ENCODE peak calls at places on chromosomes 3 and 15, in six cellular contexts. H is IMR-90, B is neuronal stem cell, D is mesenchymal stem cell, E is H9, X is H1. F is an unnamed sample.

GRCh38 chr3:31671456-31671855 is 138.7 kb downstream of the STT3B start:
- DNase-seq in B (no peak), H (no peak), D (no peak), X (no peak), E (no peak), F (no peak)

GRCh38 chr3:52144034-52144795 is 10.0 kb downstream of the POC1A start:
- DNase-seq in X (peak; percentile 92), H (peak; percentile 77), D (peak; percentile 79), E (peak; percentile 82), B (peak; percentile 75), F (peak; percentile 85)

GRCh38 chr3:27945229-27945628 is 223.1 kb upstream of the EOMES start:
- DNase-seq in B (no peak), D (no peak), E (no peak), H (no peak), X (no peak), F (no peak)

GRCh38 chr3:115486880-115487279 is 136.4 kb upstream of the GAP43 start:
- DNase-seq in X (no peak), D (no peak), E (no peak), H (no peak), B (no peak), F (peak; percentile 13)

GRCh38 chr3:151362798-151363197 is 21.8 kb downstream of the P2RY12 start:
- DNase-seq in E (no peak), H (no peak), X (no peak), B (no peak), D (no peak), F (no peak)

GRCh38 chr3:134652409-134652831 is 1.6 kb upstream of the KY start:
- DNase-seq in X (peak; percentile 16), B (no peak), D (no peak), H (peak; percentile 29), E (no peak), F (no peak)

GRCh38 chr3:48429416-48430358 is at the start of gene PLXNB1:
- DNase-seq in X (peak; percentile 90), E (peak; percentile 97), D (peak; percentile 61), H (peak; percentile 71), B (peak; percentile 76), F (peak; percentile 93)

GRCh38 chr15:68885070-68885469 is 45.3 kb upstream of the SPESP1 start:
- DNase-seq in E (peak; percentile 29), X (no peak), D (peak; percentile 5), B (no peak), H (peak; percentile 25), F (peak; percentile 80)

GRCh38 chr3:184632551-184632950 is 71.0 kb downstream of the EPHB3 start:
- DNase-seq in X (no peak), H (no peak), B (no peak), D (no peak), E (no peak), F (no peak)

GRCh38 chr3:195155842-195156241 is 115.1 kb downstream of the XXYLT1 start:
- DNase-seq in H (peak; percentile 63), D (no peak), E (no peak), B (no peak), X (no peak), F (no peak)

GRCh38 chr15:29990035-29990434 is 92.7 kb upstream of the GOLGA8J start:
- DNase-seq in X (no peak), H (no peak), D (no peak), B (no peak), E (no peak), F (peak; percentile 37)

GRCh38 chr3:177591371-177591770 is 394.1 kb upstream of the TBL1XR1 start:
- DNase-seq in E (no peak), H (no peak), D (no peak), X (no peak), B (no peak), F (no peak)

GRCh38 chr3:18237251-18238005 is 187.7 kb downstream of the SATB1 start:
- DNase-seq in E (no peak), H (peak; percentile 64), B (no peak), X (no peak), D (peak; percentile 0), F (peak; percentile 26)

GRCh38 chr15:66085128-66085527 is 168.4 kb downstream of the MEGF11 start:
- DNase-seq in H (no peak), E (peak; percentile 62), B (no peak), D (no peak), X (peak; percentile 79), F (peak; percentile 53)

GRCh38 chr3:49872801-49873281 is 3.1 kb upstream of the CAMKV start:
- DNase-seq in D (no peak), E (no peak), H (no peak), B (no peak), X (no peak), F (peak; percentile 29)

GRCh38 chr15:56249080-56249479 is 5.4 kb upstream of the RFX7 start:
- DNase-seq in D (peak; percentile 18), X (no peak), E (peak; percentile 49), B (no peak), H (peak; percentile 58), F (peak; percentile 87)

GRCh38 chr3:13879102-13879945 is 547 bp downstream of the WNT7A start:
- DNase-seq in E (peak; percentile 58), X (peak; percentile 77), B (peak; percentile 23), D (no peak), H (no peak), F (peak; percentile 56)

GRCh38 chr3:171803044-171803443 is 7.2 kb downstream of the PLD1 start:
- DNase-seq in H (no peak), E (no peak), X (no peak), B (no peak), D (no peak), F (no peak)

GRCh38 chr15:28181386-28181785 is 82.3 kb upstream of the OCA2 start:
- DNase-seq in X (no peak), H (no peak), B (no peak), D (no peak), E (no peak), F (no peak)

GRCh38 chr3:140845878-140846277 is 95.8 kb upstream of the SLC25A36 start:
- DNase-seq in E (no peak), X (no peak), D (no peak), B (no peak), H (no peak), F (no peak)

GRCh38 chr3:173892547-173892946 is 495.0 kb downstream of the NLGN1 start:
- DNase-seq in H (no peak), B (no peak), X (no peak), D (no peak), E (no peak), F (no peak)
- H3K4me2 ChIP-seq in H (no peak overlapping the region), B (no peak overlapping the region), X (no peak overlapping the region), D (no peak overlapping the region), E (no peak overlapping the region), F (no peak overlapping the region)

DNA sequence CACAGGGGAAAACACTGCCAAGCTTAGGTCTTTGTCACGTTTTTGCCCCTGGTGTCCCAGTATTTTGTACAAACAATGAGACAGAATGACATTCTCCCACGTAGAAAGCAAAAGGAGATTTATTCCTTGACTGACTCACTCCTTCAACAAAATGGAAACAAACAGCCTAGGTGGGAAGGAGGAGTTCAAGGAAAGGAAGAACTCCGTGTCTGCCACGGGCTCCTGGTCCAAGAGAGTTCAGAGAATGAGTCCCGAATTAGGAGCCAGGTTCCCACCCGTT is 8.1 kb downstream of the TLE3 start:
- DNase-seq in E (no peak), H (no peak), B (no peak), D (peak; percentile 30), X (no peak), F (no peak)
- H2BK15ac ChIP-seq in E (no peak overlapping the region), H (no peak overlapping the region), B (no peak overlapping the region), D (no peak overlapping the region), X (no peak overlapping the region), F (no peak overlapping the region)

GRCh38 chr15:31375772-31376171 is 49.1 kb downstream of the KLF13 start:
- DNase-seq in X (no peak), H (no peak), B (no peak), D (no peak), E (no peak), F (no peak)

GRCh38 chr15:31376511-31376910 is 49.9 kb downstream of the KLF13 start:
- DNase-seq in H (no peak), E (no peak), B (no peak), X (no peak), D (no peak), F (no peak)

GRCh38 chr15:31378363-31378903 is 51.8 kb downstream of the KLF13 start:
- DNase-seq in B (no peak), E (no peak), X (no peak), D (no peak), H (no peak), F (no peak)

GRCh38 chr15:31379042-31379441 is 52.4 kb downstream of the KLF13 start:
- DNase-seq in E (no peak), B (no peak), X (no peak), H (no peak), D (no peak), F (no peak)

GRCh38 chr15:31377030-31377429 is 50.4 kb downstream of the KLF13 start:
- DNase-seq in D (no peak), X (no peak), H (no peak), E (no peak), B (no peak), F (no peak)
- H2BK5ac ChIP-seq in D (no peak overlapping the region), X (peak overlapping the region; percentile 61), H (no peak overlapping the region), E (no peak overlapping the region), B (no peak overlapping the region), F (peak overlapping the region; percentile 69)

GRCh38 chr3:107436029-107436428 is 58.8 kb downstream of the CCDC54 start:
- DNase-seq in D (no peak), B (no peak), X (no peak), E (no peak), H (no peak), F (peak; percentile 8)
- H3K4me2 ChIP-seq in D (no peak overlapping the region), B (no peak overlapping the region), X (no peak overlapping the region), E (no peak overlapping the region), H (no peak overlapping the region), F (no peak overlapping the region)

DNA sequence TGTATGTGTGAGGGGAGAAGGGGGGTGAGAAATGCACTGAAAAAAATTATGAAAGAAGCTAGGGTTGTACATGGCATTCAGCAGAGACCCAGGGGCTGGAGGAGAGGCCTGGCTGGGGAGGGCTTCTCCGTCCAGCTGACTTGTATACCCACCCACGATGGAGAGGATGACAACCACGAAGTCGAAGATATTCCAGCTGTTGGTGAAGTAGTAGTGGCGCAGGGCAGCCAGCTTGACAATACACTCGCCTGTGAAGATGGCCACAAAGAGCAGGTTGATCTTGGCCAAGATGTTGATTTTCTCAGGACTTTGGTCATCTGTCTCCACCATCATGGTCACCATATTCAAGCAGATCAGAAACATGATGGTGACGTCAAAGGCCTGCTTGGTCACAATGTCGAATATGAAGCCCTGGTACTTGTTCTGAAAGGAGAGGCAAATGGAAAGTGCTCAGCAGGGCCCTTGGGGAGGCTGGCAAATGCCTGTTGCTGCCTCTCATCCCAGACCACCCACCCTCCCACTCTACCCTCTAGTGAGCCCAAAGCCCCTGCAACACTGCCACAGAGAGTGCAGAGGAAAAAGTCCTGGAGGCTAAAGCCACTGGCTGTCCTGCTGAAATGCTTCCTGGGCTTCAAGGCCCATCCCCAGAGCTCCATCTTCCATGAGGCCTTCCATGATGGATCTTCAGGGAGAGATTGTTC is 58.1 kb downstream of the EXOG start:
- DNase-seq in B (no peak), H (no peak), X (no peak), D (no peak), E (peak; percentile 14), F (no peak)
- H2BK15ac ChIP-seq in B (no peak overlapping the region), H (no peak overlapping the region), X (no peak overlapping the region), D (no peak overlapping the region), E (no peak overlapping the region), F (no peak overlapping the region)

F was measured in mesendoderm.